ENCODE peak calls at places on chromosomes 3 and 15, in nine cellular contexts. One of them, this sample, is unnamed.

GRCh38 chr3:167691366-167691765 is 37.6 kb upstream of the WDR49 start:
- DNase-seq in neural progenitor cell: no peak
- DNase-seq in cardiac muscle cell: no peak
- DNase-seq in epithelial cell of esophagus: no peak
- DNase-seq in adrenal gland: no peak
- DNase-seq in CD4-positive, alpha-beta memory T cell: peak; percentile 25
- DNase-seq in naive thymus-derived CD4-positive, alpha-beta T cell: no peak
- DNase-seq in suprapubic skin: no peak
- DNase-seq in brain microvascular endothelial cell: no peak
- DNase-seq in this sample: no peak

GRCh38 chr3:25589783-25590258 is 74.9 kb downstream of the TOP2B start:
- DNase-seq in neural progenitor cell: no peak
- DNase-seq in cardiac muscle cell: peak; percentile 23
- DNase-seq in epithelial cell of esophagus: no peak
- DNase-seq in adrenal gland: no peak
- DNase-seq in CD4-positive, alpha-beta memory T cell: no peak
- DNase-seq in naive thymus-derived CD4-positive, alpha-beta T cell: no peak
- DNase-seq in suprapubic skin: no peak
- DNase-seq in brain microvascular endothelial cell: no peak
- DNase-seq in this sample: no peak

GRCh38 chr3:114380233-114380645 is 86.4 kb downstream of the TIGIT start:
- DNase-seq in neural progenitor cell: peak; percentile 5
- DNase-seq in cardiac muscle cell: peak; percentile 94
- DNase-seq in epithelial cell of esophagus: peak; percentile 43
- DNase-seq in adrenal gland: peak; percentile 61
- DNase-seq in CD4-positive, alpha-beta memory T cell: no peak
- DNase-seq in naive thymus-derived CD4-positive, alpha-beta T cell: no peak
- DNase-seq in suprapubic skin: peak; percentile 86
- DNase-seq in brain microvascular endothelial cell: peak; percentile 75
- DNase-seq in this sample: peak; percentile 39

GRCh38 chr3:194446754-194447153 is 40.0 kb downstream of the ATP13A3 start:
- DNase-seq in neural progenitor cell: no peak
- DNase-seq in cardiac muscle cell: no peak
- DNase-seq in epithelial cell of esophagus: no peak
- DNase-seq in adrenal gland: no peak
- DNase-seq in CD4-positive, alpha-beta memory T cell: no peak
- DNase-seq in naive thymus-derived CD4-positive, alpha-beta T cell: no peak
- DNase-seq in suprapubic skin: no peak
- DNase-seq in brain microvascular endothelial cell: no peak
- DNase-seq in this sample: no peak

GRCh38 chr15:30675126-30675525 is 49.2 kb downstream of the ARHGAP11B start:
- DNase-seq in neural progenitor cell: no peak
- DNase-seq in cardiac muscle cell: peak; percentile 26
- DNase-seq in epithelial cell of esophagus: no peak
- DNase-seq in adrenal gland: no peak
- DNase-seq in CD4-positive, alpha-beta memory T cell: no peak
- DNase-seq in naive thymus-derived CD4-positive, alpha-beta T cell: no peak
- DNase-seq in suprapubic skin: no peak
- DNase-seq in brain microvascular endothelial cell: no peak
- DNase-seq in this sample: no peak

GRCh38 chr15:70361106-70361505 is 263.4 kb upstream of the TLE3 start:
- DNase-seq in neural progenitor cell: no peak
- DNase-seq in cardiac muscle cell: no peak
- DNase-seq in epithelial cell of esophagus: no peak
- DNase-seq in adrenal gland: no peak
- DNase-seq in CD4-positive, alpha-beta memory T cell: no peak
- DNase-seq in naive thymus-derived CD4-positive, alpha-beta T cell: no peak
- DNase-seq in suprapubic skin: no peak
- DNase-seq in brain microvascular endothelial cell: no peak
- DNase-seq in this sample: no peak

GRCh38 chr3:14266361-14266760 is 87.7 kb downstream of the LSM3 start:
- DNase-seq in neural progenitor cell: no peak
- DNase-seq in cardiac muscle cell: peak; percentile 89
- DNase-seq in epithelial cell of esophagus: no peak
- DNase-seq in adrenal gland: no peak
- DNase-seq in CD4-positive, alpha-beta memory T cell: no peak
- DNase-seq in naive thymus-derived CD4-positive, alpha-beta T cell: no peak
- DNase-seq in suprapubic skin: no peak
- DNase-seq in brain microvascular endothelial cell: peak; percentile 25
- DNase-seq in this sample: peak; percentile 86

GRCh38 chr3:10160925-10161324 is 3.8 kb upstream of the IRAK2 start:
- DNase-seq in neural progenitor cell: peak; percentile 3
- DNase-seq in cardiac muscle cell: no peak
- DNase-seq in epithelial cell of esophagus: no peak
- DNase-seq in adrenal gland: no peak
- DNase-seq in CD4-positive, alpha-beta memory T cell: no peak
- DNase-seq in naive thymus-derived CD4-positive, alpha-beta T cell: no peak
- DNase-seq in suprapubic skin: no peak
- DNase-seq in brain microvascular endothelial cell: no peak
- DNase-seq in this sample: no peak

DNA sequence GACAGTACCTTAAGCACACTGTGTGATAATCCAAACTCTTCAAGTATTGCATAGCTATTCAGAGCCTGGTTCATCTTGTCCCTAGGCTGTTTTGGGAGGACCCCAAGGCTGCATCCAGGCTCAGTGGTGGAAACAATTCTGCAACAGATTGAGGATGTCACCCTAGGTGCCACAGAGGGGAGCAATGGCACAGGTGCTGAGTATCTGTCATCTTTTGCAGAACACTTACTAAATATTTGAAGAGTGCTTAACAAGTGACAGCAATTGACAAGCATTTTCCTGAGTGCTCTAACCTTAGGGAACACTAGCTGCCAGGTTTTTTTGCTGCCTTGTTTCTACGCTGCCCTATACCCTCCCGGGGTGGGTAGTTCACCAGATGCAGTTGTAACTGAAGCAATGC is 27.7 kb downstream of the STARD5 start:
- DNase-seq in neural progenitor cell: no peak
- DNase-seq in cardiac muscle cell: no peak
- DNase-seq in epithelial cell of esophagus: no peak
- DNase-seq in adrenal gland: no peak
- DNase-seq in CD4-positive, alpha-beta memory T cell: no peak
- DNase-seq in naive thymus-derived CD4-positive, alpha-beta T cell: no peak
- DNase-seq in suprapubic skin: no peak
- DNase-seq in brain microvascular endothelial cell: no peak
- DNase-seq in this sample: no peak
- H3K4me3 ChIP-seq in neural progenitor cell: no peak overlapping the region
- H3K4me3 ChIP-seq in cardiac muscle cell: no peak overlapping the region
- H3K4me3 ChIP-seq in epithelial cell of esophagus: no peak overlapping the region
- H3K4me3 ChIP-seq in adrenal gland: no peak overlapping the region
- H3K4me3 ChIP-seq in CD4-positive, alpha-beta memory T cell: peak overlapping the region; percentile 87
- H3K4me3 ChIP-seq in naive thymus-derived CD4-positive, alpha-beta T cell: peak overlapping the region; percentile 74
- H3K4me3 ChIP-seq in suprapubic skin: no peak overlapping the region
- H3K4me3 ChIP-seq in brain microvascular endothelial cell: no peak overlapping the region
- H3K4me3 ChIP-seq in this sample: no peak overlapping the region

DNA sequence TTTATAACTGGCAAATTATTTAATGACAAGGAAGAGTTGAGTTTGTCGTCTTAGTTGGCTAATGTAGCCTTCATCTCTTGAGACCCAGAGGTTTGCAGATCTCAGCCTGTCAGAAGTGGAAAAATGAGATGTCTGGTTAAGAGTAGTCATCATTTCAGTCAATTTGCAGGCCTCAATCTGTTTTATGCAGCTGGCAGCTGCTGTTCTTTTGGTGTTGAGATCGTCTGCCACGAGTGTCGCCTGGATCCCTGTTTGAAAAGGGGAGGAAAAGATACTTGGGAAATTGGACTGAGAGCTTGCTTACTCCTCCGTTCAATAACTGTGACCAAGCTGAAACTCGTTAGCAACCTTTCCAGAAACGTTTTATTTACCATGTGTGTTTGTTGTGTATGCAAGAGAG is 2.3 kb downstream of the PHLDB2 start:
- DNase-seq in neural progenitor cell: no peak
- DNase-seq in cardiac muscle cell: no peak
- DNase-seq in epithelial cell of esophagus: no peak
- DNase-seq in adrenal gland: no peak
- DNase-seq in CD4-positive, alpha-beta memory T cell: no peak
- DNase-seq in naive thymus-derived CD4-positive, alpha-beta T cell: no peak
- DNase-seq in suprapubic skin: no peak
- DNase-seq in brain microvascular endothelial cell: peak; percentile 40
- DNase-seq in this sample: no peak
- H3K4me3 ChIP-seq in neural progenitor cell: peak overlapping the region; percentile 80
- H3K4me3 ChIP-seq in cardiac muscle cell: peak overlapping the region; percentile 64
- H3K4me3 ChIP-seq in epithelial cell of esophagus: peak overlapping the region; percentile 80
- H3K4me3 ChIP-seq in adrenal gland: no peak overlapping the region
- H3K4me3 ChIP-seq in CD4-positive, alpha-beta memory T cell: no peak overlapping the region
- H3K4me3 ChIP-seq in naive thymus-derived CD4-positive, alpha-beta T cell: no peak overlapping the region
- H3K4me3 ChIP-seq in suprapubic skin: peak overlapping the region; percentile 90
- H3K4me3 ChIP-seq in brain microvascular endothelial cell: peak overlapping the region; percentile 73
- H3K4me3 ChIP-seq in this sample: peak overlapping the region; percentile 90

GRCh38 chr3:174540536-174540935 is 318.6 kb upstream of the NAALADL2 start:
- DNase-seq in neural progenitor cell: peak; percentile 19
- DNase-seq in cardiac muscle cell: no peak
- DNase-seq in epithelial cell of esophagus: no peak
- DNase-seq in adrenal gland: no peak
- DNase-seq in CD4-positive, alpha-beta memory T cell: no peak
- DNase-seq in naive thymus-derived CD4-positive, alpha-beta T cell: no peak
- DNase-seq in suprapubic skin: no peak
- DNase-seq in brain microvascular endothelial cell: no peak
- DNase-seq in this sample: no peak

GRCh38 chr3:174541708-174542107 is 317.4 kb upstream of the NAALADL2 start:
- DNase-seq in neural progenitor cell: no peak
- DNase-seq in cardiac muscle cell: peak; percentile 5
- DNase-seq in epithelial cell of esophagus: peak; percentile 37
- DNase-seq in adrenal gland: no peak
- DNase-seq in CD4-positive, alpha-beta memory T cell: no peak
- DNase-seq in naive thymus-derived CD4-positive, alpha-beta T cell: no peak
- DNase-seq in suprapubic skin: no peak
- DNase-seq in brain microvascular endothelial cell: peak; percentile 28
- DNase-seq in this sample: no peak

GRCh38 chr3:174538116-174538515 is 321.0 kb upstream of the NAALADL2 start:
- DNase-seq in neural progenitor cell: peak; percentile 19
- DNase-seq in cardiac muscle cell: no peak
- DNase-seq in epithelial cell of esophagus: no peak
- DNase-seq in adrenal gland: no peak
- DNase-seq in CD4-positive, alpha-beta memory T cell: no peak
- DNase-seq in naive thymus-derived CD4-positive, alpha-beta T cell: no peak
- DNase-seq in suprapubic skin: no peak
- DNase-seq in brain microvascular endothelial cell: no peak
- DNase-seq in this sample: no peak

GRCh38 chr3:174536319-174536718 is 322.8 kb upstream of the NAALADL2 start:
- DNase-seq in neural progenitor cell: peak; percentile 11
- DNase-seq in cardiac muscle cell: no peak
- DNase-seq in epithelial cell of esophagus: no peak
- DNase-seq in adrenal gland: no peak
- DNase-seq in CD4-positive, alpha-beta memory T cell: no peak
- DNase-seq in naive thymus-derived CD4-positive, alpha-beta T cell: no peak
- DNase-seq in suprapubic skin: no peak
- DNase-seq in brain microvascular endothelial cell: no peak
- DNase-seq in this sample: no peak

DNA sequence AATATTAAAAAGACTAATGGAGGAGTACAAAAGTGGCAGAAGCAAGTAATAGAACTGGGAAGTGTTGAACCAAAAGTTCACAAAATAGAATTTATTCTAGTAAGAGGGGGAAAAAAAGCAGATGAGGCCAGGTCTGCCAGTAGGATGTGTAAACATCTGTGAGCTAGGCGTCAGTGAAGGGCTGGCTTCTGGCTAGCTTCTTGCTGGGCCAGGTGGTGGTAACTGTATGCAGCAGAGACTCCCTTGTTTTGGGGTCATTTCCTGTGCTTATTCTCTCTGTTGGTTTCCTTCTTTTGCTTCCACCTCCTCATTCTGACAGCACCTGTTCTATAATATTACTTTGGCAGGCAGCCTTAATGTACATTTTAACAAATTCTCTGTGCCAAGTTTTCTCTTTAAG is 319.1 kb upstream of the NAALADL2 start:
- DNase-seq in neural progenitor cell: peak; percentile 37
- DNase-seq in cardiac muscle cell: no peak
- DNase-seq in epithelial cell of esophagus: no peak
- DNase-seq in adrenal gland: no peak
- DNase-seq in CD4-positive, alpha-beta memory T cell: no peak
- DNase-seq in naive thymus-derived CD4-positive, alpha-beta T cell: no peak
- DNase-seq in suprapubic skin: no peak
- DNase-seq in brain microvascular endothelial cell: no peak
- DNase-seq in this sample: no peak
- H3K4me3 ChIP-seq in neural progenitor cell: no peak overlapping the region
- H3K4me3 ChIP-seq in cardiac muscle cell: no peak overlapping the region
- H3K4me3 ChIP-seq in epithelial cell of esophagus: no peak overlapping the region
- H3K4me3 ChIP-seq in adrenal gland: no peak overlapping the region
- H3K4me3 ChIP-seq in CD4-positive, alpha-beta memory T cell: no peak overlapping the region
- H3K4me3 ChIP-seq in naive thymus-derived CD4-positive, alpha-beta T cell: no peak overlapping the region
- H3K4me3 ChIP-seq in suprapubic skin: no peak overlapping the region
- H3K4me3 ChIP-seq in brain microvascular endothelial cell: no peak overlapping the region
- H3K4me3 ChIP-seq in this sample: no peak overlapping the region

GRCh38 chr15:100189849-100190248 is 151.9 kb downstream of the ADAMTS17 start:
- DNase-seq in neural progenitor cell: no peak
- DNase-seq in cardiac muscle cell: peak; percentile 14
- DNase-seq in epithelial cell of esophagus: no peak
- DNase-seq in adrenal gland: no peak
- DNase-seq in CD4-positive, alpha-beta memory T cell: no peak
- DNase-seq in naive thymus-derived CD4-positive, alpha-beta T cell: no peak
- DNase-seq in suprapubic skin: no peak
- DNase-seq in brain microvascular endothelial cell: no peak
- DNase-seq in this sample: no peak

GRCh38 chr15:100190675-100191074 is 151.1 kb downstream of the ADAMTS17 start:
- DNase-seq in neural progenitor cell: no peak
- DNase-seq in cardiac muscle cell: no peak
- DNase-seq in epithelial cell of esophagus: no peak
- DNase-seq in adrenal gland: no peak
- DNase-seq in CD4-positive, alpha-beta memory T cell: no peak
- DNase-seq in naive thymus-derived CD4-positive, alpha-beta T cell: no peak
- DNase-seq in suprapubic skin: no peak
- DNase-seq in brain microvascular endothelial cell: no peak
- DNase-seq in this sample: no peak

GRCh38 chr15:100193277-100193860 is 148.4 kb downstream of the ADAMTS17 start:
- DNase-seq in neural progenitor cell: no peak
- DNase-seq in cardiac muscle cell: no peak
- DNase-seq in epithelial cell of esophagus: no peak
- DNase-seq in adrenal gland: no peak
- DNase-seq in CD4-positive, alpha-beta memory T cell: no peak
- DNase-seq in naive thymus-derived CD4-positive, alpha-beta T cell: no peak
- DNase-seq in suprapubic skin: no peak
- DNase-seq in brain microvascular endothelial cell: no peak
- DNase-seq in this sample: no peak

GRCh38 chr15:100191161-100191560 is 150.6 kb downstream of the ADAMTS17 start:
- DNase-seq in neural progenitor cell: no peak
- DNase-seq in cardiac muscle cell: no peak
- DNase-seq in epithelial cell of esophagus: peak; percentile 39
- DNase-seq in adrenal gland: no peak
- DNase-seq in CD4-positive, alpha-beta memory T cell: no peak
- DNase-seq in naive thymus-derived CD4-positive, alpha-beta T cell: no peak
- DNase-seq in suprapubic skin: no peak
- DNase-seq in brain microvascular endothelial cell: no peak
- DNase-seq in this sample: no peak

DNA sequence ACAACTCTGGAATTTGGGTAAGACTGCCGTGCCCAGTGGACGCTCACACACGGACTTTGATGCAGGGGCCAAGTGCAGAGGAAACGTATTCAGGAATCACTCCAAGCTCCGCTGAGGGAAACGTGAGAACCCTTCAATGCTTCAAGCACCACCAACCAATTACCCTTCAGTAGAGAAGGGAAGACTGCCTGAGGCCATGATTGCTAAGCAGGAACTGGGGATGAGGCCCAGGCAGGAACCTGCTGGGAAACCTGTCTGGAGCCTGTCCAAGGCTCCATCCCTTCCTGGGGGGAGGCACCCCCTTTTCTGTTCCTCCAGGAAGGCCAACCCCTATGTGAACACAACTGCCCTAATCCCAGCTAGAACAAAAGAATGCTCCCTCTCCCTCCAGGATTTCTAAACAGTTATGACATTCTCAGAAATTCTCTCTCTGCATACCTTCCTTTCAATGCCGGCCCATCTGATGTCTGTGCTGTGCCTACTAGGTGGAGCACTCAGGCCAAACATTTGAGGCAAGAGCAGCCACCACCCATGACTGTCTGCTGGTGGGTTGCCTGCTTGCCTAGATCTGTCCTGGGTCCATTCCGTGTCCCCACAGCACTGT is 149.6 kb downstream of the ADAMTS17 start:
- DNase-seq in neural progenitor cell: no peak
- DNase-seq in cardiac muscle cell: no peak
- DNase-seq in epithelial cell of esophagus: peak; percentile 72
- DNase-seq in adrenal gland: no peak
- DNase-seq in CD4-positive, alpha-beta memory T cell: no peak
- DNase-seq in naive thymus-derived CD4-positive, alpha-beta T cell: no peak
- DNase-seq in suprapubic skin: no peak
- DNase-seq in brain microvascular endothelial cell: no peak
- DNase-seq in this sample: no peak
- H3K4me3 ChIP-seq in neural progenitor cell: no peak overlapping the region
- H3K4me3 ChIP-seq in cardiac muscle cell: no peak overlapping the region
- H3K4me3 ChIP-seq in epithelial cell of esophagus: no peak overlapping the region
- H3K4me3 ChIP-seq in adrenal gland: no peak overlapping the region
- H3K4me3 ChIP-seq in CD4-positive, alpha-beta memory T cell: no peak overlapping the region
- H3K4me3 ChIP-seq in naive thymus-derived CD4-positive, alpha-beta T cell: no peak overlapping the region
- H3K4me3 ChIP-seq in suprapubic skin: no peak overlapping the region
- H3K4me3 ChIP-seq in brain microvascular endothelial cell: no peak overlapping the region
- H3K4me3 ChIP-seq in this sample: no peak overlapping the region